ENCODE peak calls at places on chromosomes 3 and 15, in eight cellular contexts. B is AG04450, V is A673, Y is esophagus squamous epithelium, J is dorsolateral prefrontal cortex, K is fibroblast of the aortic adventitia, X is IMR-90, W is ascending aorta. C is an unnamed sample.

GRCh38 chr3:42572278-42572677 is 9.5 kb downstream of the SEC22C start:
- DNase-seq in B (no peak), V (peak), Y (no peak), W (no peak), X (peak), J (no peak), K (peak), C (no peak)

GRCh38 chr3:37905987-37906674 is 44.5 kb downstream of the CTDSPL start:
- DNase-seq in K (peak), W (no peak), Y (no peak), V (peak), B (no peak), J (no peak), X (peak), C (peak)

GRCh38 chr3:168384990-168385389 is 289.3 kb upstream of the GOLIM4 start:
- DNase-seq in J (no peak), W (no peak), V (no peak), Y (no peak), B (no peak), X (no peak), K (no peak), C (no peak)

GRCh38 chr3:37935756-37936666 is 54.6 kb upstream of the VILL start:
- DNase-seq in Y (no peak), X (peak), V (peak), K (peak), B (peak), J (no peak), W (no peak), C (peak)

GRCh38 chr3:141452045-141452444 is 34.8 kb upstream of the RASA2 start:
- DNase-seq in X (peak), W (no peak), Y (no peak), V (peak), K (peak), B (no peak), J (no peak), C (peak)

GRCh38 chr15:73227433-73228056 is 141.2 kb downstream of the HCN4 start:
- DNase-seq in W (no peak), V (no peak), X (no peak), B (no peak), Y (no peak), K (no peak), J (no peak), C (no peak)

GRCh38 chr15:64112077-64112772 is 16.4 kb downstream of the SNX1 start:
- DNase-seq in X (no peak), B (no peak), Y (no peak), V (no peak), J (no peak), W (no peak), K (no peak), C (no peak)

GRCh38 chr15:70382762-70383458 is 285.2 kb upstream of the TLE3 start:
- DNase-seq in Y (no peak), J (no peak), K (no peak), B (no peak), V (no peak), X (no peak), W (no peak), C (no peak)

GRCh38 chr3:108180214-108180613 is 42.0 kb downstream of the IFT57 start:
- DNase-seq in B (no peak), K (peak), Y (no peak), X (peak), W (no peak), V (no peak), J (no peak), C (peak)

GRCh38 chr3:164174049-164174448 is 904.2 kb downstream of the SI start:
- DNase-seq in Y (no peak), K (no peak), V (no peak), J (no peak), B (no peak), X (no peak), W (no peak), C (no peak)

GRCh38 chr3:159987291-159987711 is 1.3 kb upstream of the IL12A start:
- DNase-seq in X (peak), K (peak), Y (no peak), V (no peak), J (no peak), W (no peak), B (no peak), C (peak)

GRCh38 chr3:49757197-49757596 is 29.1 kb downstream of the IP6K1 start:
- DNase-seq in K (no peak), X (no peak), B (no peak), V (no peak), W (no peak), Y (no peak), J (no peak), C (no peak)

GRCh38 chr3:98709433-98709832 is 53.7 kb upstream of the ST3GAL6 start:
- DNase-seq in X (no peak), V (no peak), W (no peak), B (no peak), Y (no peak), K (no peak), J (no peak), C (no peak)

GRCh38 chr3:157830865-157831264 is 275.4 kb downstream of the SHOX2 start:
- DNase-seq in V (no peak), Y (no peak), K (no peak), B (no peak), W (no peak), X (no peak), J (no peak), C (peak)

GRCh38 chr3:53160335-53160659 is 712 bp upstream of the PRKCD start:
- DNase-seq in K (no peak), B (no peak), W (no peak), J (no peak), X (no peak), V (no peak), Y (no peak), C (no peak)
- H3K4me3 ChIP-seq in K (peak), B (peak), W (peak), J (peak), X (peak), V (peak), Y (peak), C (peak)

GRCh38 chr3:5251196-5251583 is 63.7 kb downstream of the EDEM1 start:
- DNase-seq in K (no peak), V (no peak), W (no peak), B (no peak), Y (no peak), X (no peak), J (no peak), C (no peak)

GRCh38 chr3:5250467-5251195 is 63.1 kb downstream of the EDEM1 start:
- DNase-seq in W (no peak), K (no peak), X (no peak), V (peak), Y (no peak), B (no peak), J (no peak), C (no peak)

GRCh38 chr3:5240740-5241139 is 53.2 kb downstream of the EDEM1 start:
- DNase-seq in J (no peak), V (no peak), X (no peak), B (no peak), W (no peak), K (no peak), Y (no peak), C (no peak)

DNA sequence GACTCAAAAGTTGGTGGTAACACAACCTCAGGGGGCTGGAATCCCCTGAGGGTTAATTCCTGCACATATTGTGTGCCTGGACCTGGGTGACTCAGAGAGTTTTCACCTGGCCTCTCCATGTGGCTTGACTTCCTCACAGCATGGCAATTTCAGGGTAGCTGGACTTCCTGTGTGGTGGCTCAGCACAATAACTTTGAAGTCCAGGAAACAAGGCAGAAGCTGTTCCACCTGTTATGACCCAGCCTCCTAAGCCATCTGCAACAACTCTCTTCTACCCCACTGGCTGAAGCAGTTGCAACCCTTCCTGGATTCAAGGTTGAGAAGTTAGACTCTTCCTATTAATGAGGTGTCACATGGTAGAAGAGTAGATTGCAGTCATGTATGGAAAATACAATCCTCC is 58.4 kb downstream of the EDEM1 start:
- DNase-seq in J (no peak), V (no peak), Y (no peak), B (no peak), W (no peak), K (no peak), X (no peak), C (no peak)
- TF ChIP-seq CTCF in J (no peak), V (no peak), Y (no peak), B (no peak), W (no peak), K (no peak), X (no peak), C (no peak)

DNA sequence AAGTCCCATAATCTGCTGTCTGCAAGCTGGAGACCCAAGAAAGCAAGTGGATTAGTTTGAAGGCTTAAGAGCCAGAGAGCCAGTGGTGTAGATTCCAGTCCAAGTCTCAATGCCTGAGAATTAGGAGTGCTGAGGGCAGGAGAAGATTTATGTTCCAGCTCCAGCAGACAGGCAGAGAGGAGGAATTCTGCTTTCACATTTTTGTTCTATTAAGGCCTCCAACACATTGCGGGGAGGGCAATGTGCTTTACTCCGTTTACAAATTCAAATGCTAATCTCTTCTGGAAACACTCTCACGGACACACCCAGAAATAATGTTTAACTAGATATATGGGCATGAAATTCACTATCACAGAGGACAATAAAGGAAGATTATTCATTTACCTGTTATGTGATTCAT is 54.0 kb downstream of the DPH6 start:
- DNase-seq in Y (no peak), X (no peak), W (no peak), J (no peak), V (no peak), K (no peak), B (no peak), C (no peak)
- H3K4me3 ChIP-seq in Y (no peak), X (no peak), W (no peak), J (no peak), V (no peak), K (no peak), B (no peak), C (no peak)

DNA sequence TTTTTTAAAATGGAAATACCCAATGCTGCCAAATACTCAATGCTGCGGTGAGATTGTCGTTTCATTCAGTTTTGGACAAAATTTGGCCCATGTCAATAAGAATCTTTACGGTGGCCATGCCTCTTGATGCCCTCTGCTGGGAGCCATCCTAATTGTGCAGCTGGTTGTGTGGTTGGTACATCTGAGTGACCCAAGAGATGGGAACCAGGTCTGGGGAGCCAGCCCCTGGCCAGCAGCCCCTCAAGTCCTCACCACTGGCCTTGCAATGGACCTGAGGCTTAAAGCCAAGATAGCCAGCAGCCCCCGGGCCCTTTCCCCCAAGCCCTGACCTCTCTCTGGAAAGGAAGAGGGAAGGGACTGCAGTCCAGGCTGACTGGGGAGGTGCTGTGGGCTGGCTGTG is 36.4 kb upstream of the ESYT3 start:
- DNase-seq in V (no peak), W (peak), K (no peak), Y (no peak), X (no peak), B (no peak), J (no peak), C (no peak)
- TF ChIP-seq CTCF in V (no peak), W (no peak), K (peak), Y (peak), X (no peak), B (no peak), J (peak), C (peak)

GRCh38 chr3:173584834-173585831 is 187.6 kb downstream of the NLGN1 start:
- DNase-seq in W (peak), J (peak), K (peak), V (peak), Y (no peak), B (no peak), X (peak), C (peak)
- H3K4me3 ChIP-seq in W (peak), J (peak), K (peak), V (peak), Y (peak), B (peak), X (peak), C (peak)

GRCh38 chr15:65979837-65980236 is 110.5 kb downstream of the RAB11A start:
- DNase-seq in J (no peak), Y (no peak), K (no peak), V (no peak), X (no peak), B (no peak), W (no peak), C (no peak)

GRCh38 chr15:65979316-65979715 is 110.0 kb downstream of the RAB11A start:
- DNase-seq in X (peak), W (no peak), V (no peak), B (no peak), J (no peak), K (no peak), Y (no peak), C (no peak)

GRCh38 chr15:65980824-65981456 is 111.6 kb downstream of the RAB11A start:
- DNase-seq in X (peak), J (peak), Y (no peak), W (no peak), K (peak), V (peak), B (peak), C (peak)

GRCh38 chr15:65982941-65983340 is 113.7 kb downstream of the RAB11A start:
- DNase-seq in W (no peak), K (no peak), X (no peak), J (no peak), B (no peak), V (no peak), Y (no peak), C (no peak)

GRCh38 chr15:65981837-65982696 is 112.8 kb downstream of the RAB11A start:
- DNase-seq in V (peak), K (no peak), J (peak), Y (no peak), B (no peak), X (no peak), W (no peak), C (no peak)
- TF ChIP-seq CTCF in V (peak), K (no peak), J (peak), Y (no peak), B (no peak), X (no peak), W (no peak), C (no peak)

GRCh38 chr3:51954713-51955112 is 468 bp upstream of the GPR62 start:
- DNase-seq in K (no peak), W (no peak), J (no peak), X (no peak), Y (no peak), V (no peak), B (no peak), C (no peak)

GRCh38 chr3:51955893-51956770 is 951 bp downstream of the GPR62 start:
- DNase-seq in V (peak), X (no peak), W (peak), B (no peak), J (no peak), Y (no peak), K (peak), C (peak)

GRCh38 chr3:51954120-51954519 is 1.1 kb upstream of the GPR62 start:
- DNase-seq in V (no peak), J (no peak), Y (no peak), X (no peak), K (no peak), B (no peak), W (no peak), C (no peak)

GRCh38 chr3:51953445-51953844 is 1.7 kb upstream of the GPR62 start:
- DNase-seq in X (peak), J (no peak), K (peak), B (peak), V (peak), Y (no peak), W (no peak), C (peak)

DNA sequence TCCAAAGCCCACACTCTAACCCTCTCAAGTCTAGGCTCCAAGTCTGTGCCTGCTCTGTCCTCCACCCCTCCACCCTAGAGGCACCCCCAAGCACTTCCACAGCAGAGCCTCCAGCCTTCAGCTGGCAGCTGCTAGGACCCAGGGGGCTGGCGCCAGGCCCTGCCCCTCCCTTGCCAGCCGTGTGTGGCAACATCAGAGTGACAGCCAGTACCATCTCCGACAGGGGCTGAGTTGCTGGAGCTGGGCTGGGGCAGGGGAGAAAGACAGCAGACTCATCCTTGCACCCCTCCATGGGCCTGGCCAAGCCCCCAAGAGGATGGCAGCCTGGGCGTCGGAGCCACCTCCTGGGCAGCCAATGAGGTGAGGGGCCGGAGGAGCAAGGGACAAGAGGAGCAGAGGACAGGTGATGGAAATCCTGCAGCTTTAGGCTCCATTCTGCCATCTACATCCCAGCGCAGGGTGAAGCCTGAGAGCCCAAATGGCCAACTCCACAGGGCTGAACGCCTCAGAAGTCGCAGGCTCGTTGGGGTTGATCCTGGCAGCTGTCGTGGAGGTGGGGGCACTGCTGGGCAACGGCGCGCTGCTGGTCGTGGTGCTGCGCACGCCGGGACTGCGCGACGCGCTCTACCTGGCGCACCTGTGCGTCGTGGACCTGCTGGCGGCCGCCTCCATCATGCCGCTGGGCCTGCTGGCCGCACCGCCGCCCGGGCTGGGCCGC is at the start of gene GPR62:
- DNase-seq in B (no peak), V (no peak), J (peak), K (no peak), X (no peak), W (no peak), Y (no peak), C (no peak)
- H3K4me3 ChIP-seq in B (no peak), V (peak), J (peak), K (no peak), X (no peak), W (peak), Y (peak), C (no peak)

DNA sequence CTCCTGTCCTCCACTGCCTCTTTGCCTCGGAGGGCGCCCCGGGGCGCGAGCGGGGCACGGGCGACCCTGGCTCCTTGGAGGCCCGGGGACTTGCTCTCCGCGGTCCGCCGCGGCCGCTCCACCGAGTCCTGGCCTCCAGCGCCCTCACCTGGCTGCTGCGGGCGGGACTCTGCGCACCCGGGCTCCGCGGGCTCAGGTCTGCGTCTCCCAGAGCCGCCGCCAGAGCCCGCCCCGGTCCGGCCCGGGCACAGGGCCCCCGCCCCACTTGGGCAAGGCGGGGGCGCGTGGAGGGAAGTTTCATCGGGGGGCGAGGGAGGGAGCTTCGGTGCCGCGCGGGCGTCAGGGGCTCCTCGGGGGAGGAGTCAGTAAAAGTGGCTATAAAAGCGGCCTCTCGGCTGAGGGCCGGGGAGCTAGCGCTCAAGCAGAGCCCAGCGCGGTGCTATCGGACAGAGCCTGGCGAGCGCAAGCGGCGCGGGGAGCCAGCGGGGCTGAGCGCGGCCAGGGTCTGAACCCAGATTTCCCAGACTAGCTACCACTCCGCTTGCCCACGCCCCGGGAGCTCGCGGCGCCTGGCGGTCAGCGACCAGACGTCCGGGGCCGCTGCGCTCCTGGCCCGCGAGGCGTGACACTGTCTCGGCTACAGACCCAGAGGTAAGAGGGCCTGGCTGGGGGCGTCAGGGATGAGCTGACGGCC is at the start of gene CEMIP:
- DNase-seq in W (peak), K (peak), J (peak), B (peak), Y (no peak), V (peak), X (peak), C (peak)
- TF ChIP-seq CTCF in W (peak), K (peak), J (peak), B (peak), Y (peak), V (peak), X (peak), C (peak)